ENCODE peak calls at places on chromosomes 1 and 21, in four cellular contexts. O is HFF-Myc, F is fibroblast of the aortic adventitia, E is foreskin fibroblast. Y is an unnamed sample.

GRCh38 chr21:24759348-24760118 is 847.7 kb downstream of the MRPL39 start:
- DNase-seq in O (no peak), F (no peak), E (no peak), Y (no peak)

GRCh38 chr21:41744028-41744940 is 22.6 kb downstream of the RIPK4 start:
- DNase-seq in O (no peak), F (no peak), E (no peak), Y (no peak)

GRCh38 chr1:219542828-219543518 is 69.9 kb downstream of the ZC3H11B start:
- DNase-seq in O (no peak), F (peak), E (no peak), Y (peak)

GRCh38 chr1:110403805-110404204 is 3.7 kb downstream of the LAMTOR5 start:
- DNase-seq in O (no peak), F (no peak), E (no peak), Y (no peak)

GRCh38 chr1:65069186-65069585 is 78.8 kb upstream of the AK4 start:
- DNase-seq in O (no peak), F (no peak), E (no peak), Y (no peak)

GRCh38 chr1:89692601-89693503 is 59.9 kb downstream of the LRRC8C start:
- DNase-seq in O (no peak), F (no peak), E (no peak), Y (no peak)

GRCh38 chr1:93980320-93980744 is 71.1 kb upstream of the GCLM start:
- DNase-seq in O (no peak), F (peak), E (no peak), Y (no peak)

GRCh38 chr1:43834280-43835140 is 99.1 kb upstream of the ARTN start:
- DNase-seq in O (peak), F (peak), E (peak), Y (peak)

GRCh38 chr1:2300004-2300771 is 72.1 kb downstream of the SKI start:
- DNase-seq in O (no peak), F (no peak), E (no peak), Y (no peak)

GRCh38 chr1:225652726-225653462 is at the start of gene ENAH:
- DNase-seq in O (no peak), F (peak), E (peak), Y (peak)

GRCh38 chr1:238485062-238485905 is 594.6 kb upstream of the ZP4 start:
- DNase-seq in O (peak), F (peak), E (no peak), Y (no peak)

GRCh38 chr1:47175227-47175934 is 14.5 kb downstream of the PDZK1IP1 start:
- DNase-seq in O (no peak), F (peak), E (peak), Y (peak)

GRCh38 chr21:31370893-31371652 is 27.0 kb upstream of the TIAM1 start:
- DNase-seq in O (no peak), F (peak), E (peak), Y (peak)

GRCh38 chr1:100383743-100384405 is 31.6 kb downstream of the CDC14A start:
- DNase-seq in O (no peak), F (no peak), E (no peak), Y (no peak)

GRCh38 chr1:153465728-153466625 is 5.5 kb upstream of the S100A7 start:
- DNase-seq in O (no peak), F (peak), E (no peak), Y (no peak)

GRCh38 chr21:16891821-16892220 is 621.0 kb upstream of the CXADR start:
- DNase-seq in O (peak), F (peak), E (peak), Y (peak)

GRCh38 chr1:219659682-219660081 is 46.8 kb upstream of the ZC3H11B start:
- DNase-seq in O (no peak), F (peak), E (peak), Y (peak)

GRCh38 chr1:2969011-2969869 is 52.0 kb upstream of the ACTRT2 start:
- DNase-seq in O (no peak), F (no peak), E (no peak), Y (no peak)

GRCh38 chr1:208252126-208252853 is 8.1 kb upstream of the PLXNA2 start:
- DNase-seq in O (no peak), F (no peak), E (no peak), Y (no peak)

GRCh38 chr1:99266731-99267130 is 2.4 kb downstream of the PLPPR4 start:
- DNase-seq in O (peak), F (peak), E (peak), Y (peak)

GRCh38 chr1:82094136-82094535 is 293.4 kb downstream of the ADGRL2 start:
- DNase-seq in O (no peak), F (no peak), E (no peak), Y (no peak)

DNA sequence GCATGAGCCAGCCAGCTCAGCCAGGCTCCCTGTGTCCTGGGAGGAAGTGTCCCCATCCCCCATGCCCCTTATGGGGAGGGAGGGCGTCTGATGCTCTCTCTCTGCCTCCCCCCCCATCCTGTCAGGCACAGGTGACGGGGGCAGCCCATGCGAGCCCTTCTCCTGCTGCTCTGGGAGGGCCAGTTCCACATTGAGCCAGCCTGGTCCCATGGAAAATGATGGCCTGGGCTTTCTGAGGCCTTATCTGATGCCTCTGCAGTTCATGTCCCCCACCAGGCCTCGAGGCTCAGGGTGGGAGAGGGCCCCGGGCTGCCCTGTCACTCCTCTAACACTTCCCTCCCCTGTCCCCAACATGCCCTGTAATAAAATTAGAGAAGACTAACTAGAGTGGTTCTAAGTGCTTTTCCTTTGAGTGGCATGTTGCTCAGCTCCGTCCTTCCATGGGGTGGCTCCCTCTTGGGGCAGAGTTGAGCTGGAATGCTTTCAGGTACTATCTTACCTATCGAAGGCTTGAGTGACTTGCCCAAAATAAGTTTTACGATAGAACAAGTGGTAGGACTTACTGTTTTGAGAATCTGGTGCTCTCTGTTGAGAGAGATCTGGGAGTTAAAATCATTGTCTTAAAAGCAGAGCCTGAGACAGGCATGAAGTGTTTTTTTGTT is 1.8 kb upstream of the MTFR1L start:
- DNase-seq in O (no peak), F (no peak), E (no peak), Y (no peak)
- TF ChIP-seq CTCF in O (peak), F (no peak), E (peak), Y (peak)

GRCh38 chr1:228106800-228107054 is 2.4 kb downstream of the MRPL55 start:
- DNase-seq in O (no peak), F (no peak), E (no peak), Y (no peak)
- H3K4me3 ChIP-seq in O (no peak), F (no peak), E (no peak), Y (no peak)

GRCh38 chr1:206801467-206801866 is 29.2 kb upstream of the IL10 start:
- DNase-seq in O (no peak), F (no peak), E (no peak), Y (no peak)
- TF ChIP-seq CTCF in O (no peak), F (no peak), E (no peak), Y (no peak)

DNA sequence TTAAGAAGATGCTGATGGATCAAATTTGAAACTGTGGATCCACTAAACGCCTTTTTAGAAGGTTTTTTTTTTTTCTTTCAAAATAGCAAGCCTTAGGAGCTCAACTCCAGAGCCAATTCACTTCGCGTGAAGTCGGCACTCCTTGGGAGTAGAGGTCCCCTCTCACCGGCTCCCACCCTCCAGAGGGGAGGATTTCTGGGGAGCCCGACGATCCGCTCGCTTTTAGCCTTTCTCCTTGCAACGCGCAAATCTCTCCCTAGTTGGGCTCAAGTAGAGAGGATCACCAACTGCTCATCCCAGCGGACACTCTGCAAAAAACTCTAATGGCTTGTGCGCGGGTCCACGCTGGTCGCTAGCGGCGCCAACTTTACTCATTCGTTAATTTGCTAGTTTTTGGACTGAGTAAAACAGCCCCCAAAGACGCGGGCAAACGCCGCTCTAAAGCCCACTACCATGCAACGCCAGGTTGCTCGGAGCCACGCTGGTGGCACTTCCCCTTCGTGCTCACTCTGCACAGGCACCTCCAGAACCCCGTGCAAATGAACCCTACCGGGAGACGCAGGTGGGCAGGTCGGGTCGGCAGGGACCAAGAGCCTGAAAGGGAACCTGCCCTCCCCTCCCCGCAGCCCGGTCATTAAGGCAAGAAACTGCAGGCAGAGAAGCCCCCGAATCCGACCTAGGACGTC is 1.1 kb downstream of the PLD5 start:
- DNase-seq in O (no peak), F (no peak), E (no peak), Y (no peak)
- H3K4me3 ChIP-seq in O (no peak), F (no peak), E (no peak), Y (peak)

GRCh38 chr1:33561576-33561975 is 89.1 kb downstream of the ZSCAN20 start:
- DNase-seq in O (no peak), F (no peak), E (no peak), Y (no peak)

GRCh38 chr1:33563702-33564101 is 91.3 kb downstream of the ZSCAN20 start:
- DNase-seq in O (no peak), F (no peak), E (no peak), Y (no peak)

GRCh38 chr1:33562563-33562962 is 90.1 kb downstream of the ZSCAN20 start:
- DNase-seq in O (no peak), F (no peak), E (no peak), Y (no peak)

DNA sequence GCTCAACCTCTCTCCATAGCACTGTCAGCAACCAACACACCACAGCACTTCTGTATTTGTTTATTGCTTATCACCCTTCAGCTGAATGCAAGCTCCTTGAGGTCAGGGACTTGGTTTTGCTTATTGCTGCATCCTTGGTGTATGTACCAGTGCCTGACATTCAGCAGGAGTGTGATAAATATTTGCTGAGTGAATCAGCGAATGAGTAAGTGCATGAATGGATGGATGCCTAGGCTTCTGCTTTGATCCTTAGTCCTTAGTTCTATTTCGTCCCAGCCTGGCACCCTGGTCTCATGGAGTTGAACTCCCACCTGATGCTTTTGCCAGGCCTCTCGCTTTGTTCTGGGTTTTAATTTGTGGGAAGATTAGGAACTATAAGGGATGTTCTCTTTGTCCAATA is 88.2 kb downstream of the ZSCAN20 start:
- DNase-seq in O (no peak), F (peak), E (peak), Y (no peak)
- TF ChIP-seq CTCF in O (no peak), F (no peak), E (no peak), Y (no peak)

DNA sequence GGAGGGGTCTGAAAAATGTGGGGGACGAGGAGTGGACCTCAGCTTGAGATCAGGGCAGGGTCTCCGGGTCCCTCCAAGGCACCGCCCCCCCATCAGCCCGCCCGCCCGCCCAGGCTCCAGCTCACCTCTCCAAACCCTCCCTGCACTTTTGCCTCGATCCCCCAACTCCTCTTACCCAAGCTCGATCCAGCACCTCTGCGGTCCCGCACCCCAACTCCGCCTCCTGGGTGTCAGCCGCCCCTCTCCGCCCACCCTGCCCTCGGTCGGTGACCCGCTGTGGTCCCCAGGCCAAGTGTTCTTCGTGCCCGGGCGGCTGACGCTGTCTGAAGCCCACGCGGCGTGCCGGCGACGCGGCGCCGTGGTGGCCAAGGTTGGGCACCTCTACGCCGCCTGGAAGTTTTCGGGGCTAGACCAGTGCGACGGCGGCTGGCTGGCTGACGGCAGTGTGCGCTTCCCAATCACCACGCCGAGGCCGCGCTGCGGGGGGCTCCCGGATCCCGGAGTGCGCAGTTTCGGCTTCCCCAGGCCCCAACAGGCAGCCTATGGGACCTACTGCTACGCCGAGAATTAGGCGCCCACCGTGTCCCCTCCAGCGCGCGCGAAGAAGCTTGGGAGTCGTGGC is 5.7 kb downstream of the HAPLN2 start:
- DNase-seq in O (no peak), F (no peak), E (no peak), Y (no peak)
- H3K4me3 ChIP-seq in O (no peak), F (peak), E (no peak), Y (peak)

GRCh38 chr1:8652607-8653046 is 164.8 kb downstream of the RERE start:
- DNase-seq in O (no peak), F (no peak), E (no peak), Y (no peak)
- TF ChIP-seq CTCF in O (no peak), F (no peak), E (no peak), Y (no peak)

Y was measured in astrocyte of the cerebellum.